ENCODE peak calls at places on chromosomes 7 and 10, in nine cellular contexts. T, K, D, E, H, M, G, Y and L are unnamed samples.

GRCh38 chr7:40780431-40780830 is 645.6 kb downstream of the SUGCT start:
- DNase-seq in M (no peak), E (no peak), G (no peak), D (no peak), T (no peak), K (no peak), H (no peak), Y (no peak), L (no peak)

GRCh38 chr10:133349577-133350011 is 2.4 kb downstream of the PRAP1 start:
- DNase-seq in M (no peak), D (no peak), T (no peak), K (peak; percentile 49), G (no peak), H (no peak), E (no peak), Y (no peak), L (no peak)

GRCh38 chr10:47401874-47402645 is 18.0 kb upstream of the ZNF488 start:
- DNase-seq in D (no peak), G (no peak), K (peak; percentile 45), T (no peak), E (no peak), M (no peak), H (no peak), Y (no peak), L (no peak)

GRCh38 chr10:112986791-112987190 is 36.7 kb downstream of the TCF7L2 start:
- DNase-seq in H (no peak), Y (no peak), D (no peak), E (no peak), K (no peak), T (no peak), M (no peak), G (no peak), L (no peak)

GRCh38 chr10:132972986-132973902 is 30.9 kb upstream of the CFAP46 start:
- DNase-seq in K (peak; percentile 56), T (no peak), H (no peak), M (no peak), D (no peak), E (no peak), G (peak; percentile 42), Y (no peak), L (no peak)

GRCh38 chr10:66860376-66860945 is 65.4 kb upstream of the LRRTM3 start:
- DNase-seq in E (no peak), D (no peak), T (no peak), K (no peak), H (no peak), M (no peak), G (no peak), Y (no peak), L (no peak)

GRCh38 chr10:34746094-34746493 is 69.0 kb downstream of the PARD3 start:
- DNase-seq in E (no peak), H (no peak), D (no peak), K (no peak), M (no peak), Y (no peak), T (no peak), G (no peak), L (no peak)

GRCh38 chr7:120916116-120916515 is 34.5 kb upstream of the ING3 start:
- DNase-seq in T (no peak), M (no peak), K (no peak), D (no peak), E (no peak), Y (no peak), G (no peak), H (no peak), L (no peak)

GRCh38 chr10:116995648-116996047 is 9.3 kb downstream of the SHTN1 start:
- DNase-seq in G (no peak), T (no peak), E (no peak), M (no peak), D (no peak), K (no peak), H (no peak), Y (no peak), L (no peak)

GRCh38 chr7:123580406-123581161 is 21.0 kb upstream of the ASB15 start:
- DNase-seq in T (no peak), Y (peak; percentile 66), E (no peak), K (no peak), H (peak; percentile 27), D (no peak), M (no peak), G (no peak), L (peak; percentile 65)

GRCh38 chr7:8125680-8126444 is 136.1 kb downstream of the ICA1 start:
- DNase-seq in D (peak; percentile 38), H (no peak), Y (no peak), K (no peak), T (no peak), G (peak; percentile 91), M (peak; percentile 56), E (peak; percentile 24), L (peak; percentile 79)

GRCh38 chr10:44786451-44786850 is 124.7 kb upstream of the TMEM72 start:
- DNase-seq in H (peak; percentile 62), Y (no peak), K (no peak), T (no peak), G (no peak), M (no peak), D (no peak), E (no peak), L (no peak)

DNA sequence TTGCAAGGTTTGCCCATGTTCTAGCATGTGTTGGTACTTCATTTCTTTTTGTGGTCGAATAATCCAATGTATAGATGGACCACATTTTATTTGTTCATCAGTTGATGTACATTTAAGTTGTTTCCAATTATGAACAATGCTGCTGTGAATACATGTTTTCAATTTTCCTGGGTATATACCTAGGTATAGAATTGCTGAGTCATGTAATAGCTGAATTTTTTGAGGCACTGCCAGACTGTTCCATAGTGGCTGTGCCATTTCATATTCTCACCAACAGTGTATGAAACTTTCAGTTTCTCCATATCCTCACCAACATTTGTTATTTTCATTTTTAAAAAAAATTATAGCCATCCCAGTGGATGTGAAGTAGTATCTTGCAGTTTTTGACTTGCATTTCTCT is 90.5 kb downstream of the EZH2 start:
- DNase-seq in T (no peak), G (no peak), H (no peak), Y (no peak), M (no peak), E (no peak), K (no peak), D (no peak), L (no peak)
- H3K4me1 ChIP-seq in T (no peaks in the 10 kb centered on the region), G (no peaks in the 10 kb centered on the region), H (no peaks in the 10 kb centered on the region), Y (peaks cover 16% of the 10 kb centered on the region), M (no peaks in the 10 kb centered on the region), E (no peaks in the 10 kb centered on the region), K (no peaks in the 10 kb centered on the region), D (no peaks in the 10 kb centered on the region), L (no peaks in the 10 kb centered on the region)

GRCh38 chr7:137656850-137657232 is 189.9 kb downstream of the DGKI start:
- DNase-seq in E (no peak), T (no peak), K (no peak), G (no peak), Y (no peak), D (no peak), H (no peak), M (no peak), L (no peak)
- H3K27ac ChIP-seq in E (peak overlapping the region; percentile 47), T (peak overlapping the region; percentile 56), K (no peak overlapping the region), G (no peak overlapping the region), Y (no peak overlapping the region), D (no peak overlapping the region), H (no peak overlapping the region), M (no peak overlapping the region), L (no peak overlapping the region)

GRCh38 chr7:150464962-150465361 is 14.5 kb downstream of the GIMAP8 start:
- DNase-seq in M (no peak), D (no peak), Y (no peak), T (no peak), E (no peak), G (no peak), K (no peak), H (no peak), L (no peak)
- H3K4me1 ChIP-seq in M (peaks cover 20% of the 10 kb centered on the region), D (peaks cover 6% of the 10 kb centered on the region), Y (no peaks in the 10 kb centered on the region), T (no peaks in the 10 kb centered on the region), E (no peaks in the 10 kb centered on the region), G (peaks cover 63% of the 10 kb centered on the region), K (peaks cover 15% of the 10 kb centered on the region), H (no peaks in the 10 kb centered on the region), L (no peaks in the 10 kb centered on the region)

GRCh38 chr7:149474309-149475120 is 13.7 kb upstream of the ZNF777 start:
- DNase-seq in H (peak; percentile 23), D (no peak), G (no peak), K (no peak), M (no peak), E (no peak), Y (no peak), T (no peak), L (no peak)
- H3K27ac ChIP-seq in H (no peak overlapping the region), D (no peak overlapping the region), G (no peak overlapping the region), K (no peak overlapping the region), M (no peak overlapping the region), E (no peak overlapping the region), Y (no peak overlapping the region), T (no peak overlapping the region), L (no peak overlapping the region)

GRCh38 chr10:71981024-71981867 is 17.1 kb downstream of the CHST3 start:
- DNase-seq in G (no peak), K (no peak), M (no peak), Y (no peak), T (no peak), D (no peak), E (no peak), H (peak; percentile 89), L (no peak)

GRCh38 chr10:71982269-71983178 is 18.3 kb downstream of the CHST3 start:
- DNase-seq in T (no peak), E (no peak), D (no peak), Y (no peak), K (no peak), G (no peak), M (no peak), H (no peak), L (no peak)

GRCh38 chr10:71980181-71981023 is 16.2 kb downstream of the CHST3 start:
- DNase-seq in M (no peak), D (peak; percentile 55), Y (no peak), T (no peak), G (no peak), H (no peak), K (no peak), E (no peak), L (no peak)

GRCh38 chr10:71979692-71980062 is 15.5 kb downstream of the CHST3 start:
- DNase-seq in Y (no peak), D (no peak), H (no peak), G (no peak), M (no peak), T (no peak), E (no peak), K (no peak), L (no peak)

GRCh38 chr10:71981868-71982230 is 17.7 kb downstream of the CHST3 start:
- DNase-seq in T (no peak), E (no peak), G (no peak), H (no peak), K (no peak), M (no peak), Y (no peak), D (no peak), L (no peak)
- H3K4me1 ChIP-seq in T (peaks cover 57% of the 10 kb centered on the region), E (peaks cover 82% of the 10 kb centered on the region), G (no peaks in the 10 kb centered on the region), H (peaks cover 98% of the 10 kb centered on the region), K (peaks cover 95% of the 10 kb centered on the region), M (peaks cover 87% of the 10 kb centered on the region), Y (peaks cover 39% of the 10 kb centered on the region), D (peaks cover 97% of the 10 kb centered on the region), L (peaks cover 2% of the 10 kb centered on the region)